ENCODE peak calls at places on chromosomes 16 and 17, in four cellular contexts. One of them, this sample, is unnamed.

GRCh38 chr17:63932008-63932561 is at the start of gene CD79B:
- DNase-seq in activated naive CD8-positive, alpha-beta T cell treated with anti-CD3 and anti-CD28 coated beads, Interleukin-2, amount 50 U/mL, for 24 hours: peak
- DNase-seq in endodermal cell: no peak
- DNase-seq in AG09309: no peak
- DNase-seq in this sample: peak

GRCh38 chr17:77690271-77691161 is 268.0 kb upstream of the TNRC6C start:
- DNase-seq in activated naive CD8-positive, alpha-beta T cell treated with anti-CD3 and anti-CD28 coated beads, Interleukin-2, amount 50 U/mL, for 24 hours: peak
- DNase-seq in endodermal cell: peak
- DNase-seq in AG09309: no peak
- DNase-seq in this sample: no peak

GRCh38 chr17:48259710-48260291 is 152.2 kb downstream of the SNX11 start:
- DNase-seq in activated naive CD8-positive, alpha-beta T cell treated with anti-CD3 and anti-CD28 coated beads, Interleukin-2, amount 50 U/mL, for 24 hours: no peak
- DNase-seq in endodermal cell: peak
- DNase-seq in AG09309: no peak
- DNase-seq in this sample: no peak

GRCh38 chr17:44672479-44673093 is 16.3 kb downstream of the MEIOC start:
- DNase-seq in activated naive CD8-positive, alpha-beta T cell treated with anti-CD3 and anti-CD28 coated beads, Interleukin-2, amount 50 U/mL, for 24 hours: no peak
- DNase-seq in endodermal cell: no peak
- DNase-seq in AG09309: no peak
- DNase-seq in this sample: no peak

GRCh38 chr16:3677994-3678393 is 23.5 kb downstream of the DNASE1 start:
- DNase-seq in activated naive CD8-positive, alpha-beta T cell treated with anti-CD3 and anti-CD28 coated beads, Interleukin-2, amount 50 U/mL, for 24 hours: no peak
- DNase-seq in endodermal cell: no peak
- DNase-seq in AG09309: no peak
- DNase-seq in this sample: no peak

GRCh38 chr16:15948532-15949209 is 745 bp upstream of the ABCC1 start:
- DNase-seq in activated naive CD8-positive, alpha-beta T cell treated with anti-CD3 and anti-CD28 coated beads, Interleukin-2, amount 50 U/mL, for 24 hours: peak
- DNase-seq in endodermal cell: no peak
- DNase-seq in AG09309: no peak
- DNase-seq in this sample: no peak

GRCh38 chr17:45388604-45389325 is 43.9 kb downstream of the ARHGAP27 start:
- DNase-seq in activated naive CD8-positive, alpha-beta T cell treated with anti-CD3 and anti-CD28 coated beads, Interleukin-2, amount 50 U/mL, for 24 hours: no peak
- DNase-seq in endodermal cell: no peak
- DNase-seq in AG09309: no peak
- DNase-seq in this sample: no peak

GRCh38 chr17:82384051-82384729 is 12.6 kb downstream of the UTS2R start:
- DNase-seq in activated naive CD8-positive, alpha-beta T cell treated with anti-CD3 and anti-CD28 coated beads, Interleukin-2, amount 50 U/mL, for 24 hours: no peak
- DNase-seq in endodermal cell: no peak
- DNase-seq in AG09309: no peak
- DNase-seq in this sample: no peak

GRCh38 chr16:1762879-1763520 is 8.3 kb downstream of the NME3 start:
- DNase-seq in activated naive CD8-positive, alpha-beta T cell treated with anti-CD3 and anti-CD28 coated beads, Interleukin-2, amount 50 U/mL, for 24 hours: no peak
- DNase-seq in endodermal cell: peak
- DNase-seq in AG09309: no peak
- DNase-seq in this sample: no peak

GRCh38 chr16:47016700-47017133 is 43.2 kb upstream of the DNAJA2 start:
- DNase-seq in activated naive CD8-positive, alpha-beta T cell treated with anti-CD3 and anti-CD28 coated beads, Interleukin-2, amount 50 U/mL, for 24 hours: peak
- DNase-seq in endodermal cell: no peak
- DNase-seq in AG09309: no peak
- DNase-seq in this sample: peak

GRCh38 chr16:11232852-11233726 is 22.9 kb downstream of the SOCS1 start:
- DNase-seq in activated naive CD8-positive, alpha-beta T cell treated with anti-CD3 and anti-CD28 coated beads, Interleukin-2, amount 50 U/mL, for 24 hours: peak
- DNase-seq in endodermal cell: peak
- DNase-seq in AG09309: no peak
- DNase-seq in this sample: peak

GRCh38 chr17:17354560-17355357 is 51.6 kb downstream of the NT5M start:
- DNase-seq in activated naive CD8-positive, alpha-beta T cell treated with anti-CD3 and anti-CD28 coated beads, Interleukin-2, amount 50 U/mL, for 24 hours: peak
- DNase-seq in endodermal cell: peak
- DNase-seq in AG09309: no peak
- DNase-seq in this sample: peak

GRCh38 chr17:75854881-75855309 is 240 bp downstream of the WBP2 start:
- DNase-seq in activated naive CD8-positive, alpha-beta T cell treated with anti-CD3 and anti-CD28 coated beads, Interleukin-2, amount 50 U/mL, for 24 hours: no peak
- DNase-seq in endodermal cell: no peak
- DNase-seq in AG09309: no peak
- DNase-seq in this sample: no peak

GRCh38 chr17:161481-161880 is 20.0 kb downstream of the DOC2B start:
- DNase-seq in activated naive CD8-positive, alpha-beta T cell treated with anti-CD3 and anti-CD28 coated beads, Interleukin-2, amount 50 U/mL, for 24 hours: no peak
- DNase-seq in endodermal cell: no peak
- DNase-seq in AG09309: no peak
- DNase-seq in this sample: no peak

GRCh38 chr16:80693553-80693952 is 110.8 kb downstream of the CDYL2 start:
- DNase-seq in activated naive CD8-positive, alpha-beta T cell treated with anti-CD3 and anti-CD28 coated beads, Interleukin-2, amount 50 U/mL, for 24 hours: peak
- DNase-seq in endodermal cell: no peak
- DNase-seq in AG09309: no peak
- DNase-seq in this sample: no peak

GRCh38 chr17:40778466-40778865 is 3.9 kb downstream of the KRT27 start:
- DNase-seq in activated naive CD8-positive, alpha-beta T cell treated with anti-CD3 and anti-CD28 coated beads, Interleukin-2, amount 50 U/mL, for 24 hours: no peak
- DNase-seq in endodermal cell: no peak
- DNase-seq in AG09309: no peak
- DNase-seq in this sample: no peak

This sample was measured in DND-41.